ENCODE peak calls at places on chromosomes 16 and 17, in four cellular contexts. S is IMR-90, Z is K562, D is keratinocyte. B is an unnamed sample.
A peak's percentile ranks its signal among the peaks of the same experiment; 100 is the strongest.

GRCh38 chr17:16954541-16954940 is 17.4 kb downstream of the TNFRSF13B start:
- DNase-seq in D (no peak), Z (no peak), S (no peak), B (no peak)

GRCh38 chr17:4304417-4305027 is 40.7 kb upstream of the ANKFY1 start:
- DNase-seq in S (peak; percentile 31), D (no peak), Z (peak; percentile 55), B (peak; percentile 51)

GRCh38 chr17:63550816-63551639 is 751 bp downstream of the DCAF7 start:
- DNase-seq in Z (peak; percentile 49), S (peak; percentile 29), D (no peak), B (peak; percentile 59)

GRCh38 chr17:38918916-38919315 is 6.5 kb upstream of the LASP1NB start:
- DNase-seq in Z (no peak), D (no peak), S (no peak), B (no peak)

GRCh38 chr17:12256380-12256995 is 235.8 kb downstream of the MAP2K4 start:
- DNase-seq in S (peak; percentile 81), Z (peak; percentile 32), D (no peak), B (peak; percentile 39)

GRCh38 chr16:75289189-75289588 is 37.8 kb upstream of the BCAR1 start:
- DNase-seq in S (peak; percentile 39), Z (no peak), D (no peak), B (peak; percentile 88)

GRCh38 chr16:81610144-81610842 is 165.7 kb downstream of the CMIP start:
- DNase-seq in Z (no peak), D (no peak), S (peak; percentile 84), B (peak; percentile 77)

GRCh38 chr17:20091161-20092029 is 82.2 kb downstream of the SPECC1 start:
- DNase-seq in S (no peak), D (no peak), Z (no peak), B (no peak)

GRCh38 chr17:7523033-7523432 is 25.8 kb upstream of the TNFSF12 start:
- DNase-seq in D (no peak), S (no peak), Z (peak; percentile 15), B (peak; percentile 9)

GRCh38 chr17:64004218-64004770 is 6.1 kb downstream of the PRR29 start:
- DNase-seq in Z (no peak), S (no peak), D (no peak), B (no peak)

GRCh38 chr17:56144205-56144604 is 9.1 kb upstream of the ANKFN1 start:
- DNase-seq in S (no peak), Z (no peak), D (no peak), B (no peak)

GRCh38 chr17:82424001-82424862 is 5.8 kb upstream of the OGFOD3 start:
- DNase-seq in D (no peak), S (peak; percentile 32), Z (peak; percentile 55), B (no peak)

GRCh38 chr16:7888421-7888820 is 555.8 kb downstream of the RBFOX1 start:
- DNase-seq in D (no peak), Z (no peak), S (no peak), B (no peak)

GRCh38 chr17:79438045-79438444 is 172.8 kb downstream of the RBFOX3 start:
- DNase-seq in S (no peak), Z (no peak), D (no peak), B (no peak)

GRCh38 chr16:23280483-23280967 is 21.6 kb upstream of the SCNN1B start:
- DNase-seq in D (peak; percentile 49), Z (no peak), S (no peak), B (no peak)

GRCh38 chr17:45048795-45049563 is 2.5 kb downstream of the DCAKD start:
- DNase-seq in S (no peak), Z (no peak), D (no peak), B (no peak)

GRCh38 chr17:49254066-49254465 is 23.5 kb upstream of the PHOSPHO1 start:
- DNase-seq in S (no peak), D (no peak), Z (no peak), B (no peak)

GRCh38 chr16:73080931-73081330 is 33.0 kb upstream of the ZFHX3 start:
- DNase-seq in D (no peak), S (no peak), Z (no peak), B (no peak)

GRCh38 chr16:19710991-19711545 is 7.0 kb downstream of the KNOP1 start:
- DNase-seq in S (no peak), Z (no peak), D (no peak), B (no peak)

GRCh38 chr17:1104222-1104621 is 75.6 kb downstream of the ABR start:
- DNase-seq in Z (no peak), S (no peak), D (no peak), B (no peak)

GRCh38 chr16:1108299-1109252 is 12.5 kb upstream of the C1QTNF8 start:
- DNase-seq in D (no peak), Z (no peak), S (peak; percentile 0), B (no peak)

GRCh38 chr17:78180508-78180907 is 6.3 kb downstream of the TK1 start:
- DNase-seq in Z (no peak), D (no peak), S (no peak), B (no peak)

GRCh38 chr16:80056334-80056733 is 455.8 kb upstream of the MAF start:
- DNase-seq in Z (no peak), D (no peak), S (peak; percentile 20), B (no peak)

GRCh38 chr16:10992797-10993196 is 48.4 kb downstream of the CLEC16A start:
- DNase-seq in D (no peak), Z (peak; percentile 82), S (peak; percentile 93), B (peak; percentile 21)

GRCh38 chr17:13283606-13284005 is 265.8 kb upstream of the ELAC2 start:
- DNase-seq in D (no peak), Z (no peak), S (no peak), B (no peak)

GRCh38 chr17:78806451-78806850 is 24.4 kb upstream of the CYTH1 start:
- DNase-seq in Z (peak; percentile 23), D (no peak), S (no peak), B (no peak)

GRCh38 chr17:7282752-7283321 is 1.3 kb downstream of the SLC2A4 start:
- DNase-seq in D (no peak), Z (peak; percentile 44), S (no peak), B (no peak)

GRCh38 chr16:10876799-10877341 is at the start of gene CIITA:
- DNase-seq in S (peak; percentile 86), Z (peak; percentile 40), D (peak; percentile 76), B (no peak)

GRCh38 chr16:17970816-17971291 is 365.7 kb downstream of the NPIPA8 start:
- DNase-seq in D (no peak), Z (no peak), S (no peak), B (no peak)

GRCh38 chr16:27251561-27252205 is 16.9 kb downstream of the NSMCE1 start:
- DNase-seq in S (no peak), D (no peak), Z (no peak), B (no peak)

GRCh38 chr17:6699997-6700947 is 12.9 kb downstream of the SLC13A5 start:
- DNase-seq in D (no peak), S (no peak), Z (no peak), B (no peak)

GRCh38 chr17:63537001-63537400 is 13.3 kb upstream of the DCAF7 start:
- DNase-seq in Z (no peak), S (no peak), D (no peak), B (no peak)

GRCh38 chr17:29567362-29568330 is 809 bp upstream of the ABHD15 start:
- DNase-seq in S (peak; percentile 25), D (no peak), Z (peak; percentile 85), B (peak; percentile 46)

GRCh38 chr16:5502467-5502869 is 404.9 kb upstream of the EEF2KMT start:
- DNase-seq in D (no peak), S (no peak), Z (peak; percentile 49), B (no peak)

GRCh38 chr16:10876305-10876704 is 697 bp upstream of the CIITA start:
- DNase-seq in S (no peak), Z (no peak), D (no peak), B (no peak)

GRCh38 chr16:1097800-1098199 is 1.8 kb upstream of the C1QTNF8 start:
- DNase-seq in Z (no peak), D (no peak), S (no peak), B (no peak)

GRCh38 chr17:34259151-34259550 is 4.1 kb downstream of the CCL2 start:
- DNase-seq in S (peak; percentile 28), D (no peak), Z (no peak), B (peak; percentile 82)

DNA sequence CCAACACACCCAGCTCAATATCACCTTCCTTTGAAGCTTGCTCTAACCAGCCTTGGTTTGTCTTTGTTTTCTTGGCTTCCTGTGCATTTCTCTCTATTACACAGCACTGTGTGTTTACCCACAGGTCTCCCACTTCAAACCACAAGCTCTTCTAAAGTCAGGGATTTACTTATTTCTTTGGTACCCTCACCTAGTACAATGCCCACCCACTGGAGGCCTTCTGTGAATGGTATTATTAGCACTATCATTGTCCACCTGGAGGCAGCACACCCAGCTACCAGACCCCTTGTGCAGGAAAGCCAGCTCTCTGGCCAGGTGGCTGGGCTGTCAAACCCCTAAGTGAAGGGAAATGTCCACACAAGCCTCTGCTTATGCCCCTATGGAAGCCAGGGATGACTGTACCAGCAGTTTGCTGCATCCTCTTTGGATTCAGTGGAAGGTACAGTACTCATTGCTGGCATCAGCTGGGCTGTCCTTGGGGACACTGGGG is 9.4 kb upstream of the TOP2A start:
- DNase-seq in Z (no peak), S (no peak), D (no peak), B (no peak)
- H3K27ac ChIP-seq in Z (no peak overlapping the region), S (no peak overlapping the region), D (no peak overlapping the region), B (no peak overlapping the region)

DNA sequence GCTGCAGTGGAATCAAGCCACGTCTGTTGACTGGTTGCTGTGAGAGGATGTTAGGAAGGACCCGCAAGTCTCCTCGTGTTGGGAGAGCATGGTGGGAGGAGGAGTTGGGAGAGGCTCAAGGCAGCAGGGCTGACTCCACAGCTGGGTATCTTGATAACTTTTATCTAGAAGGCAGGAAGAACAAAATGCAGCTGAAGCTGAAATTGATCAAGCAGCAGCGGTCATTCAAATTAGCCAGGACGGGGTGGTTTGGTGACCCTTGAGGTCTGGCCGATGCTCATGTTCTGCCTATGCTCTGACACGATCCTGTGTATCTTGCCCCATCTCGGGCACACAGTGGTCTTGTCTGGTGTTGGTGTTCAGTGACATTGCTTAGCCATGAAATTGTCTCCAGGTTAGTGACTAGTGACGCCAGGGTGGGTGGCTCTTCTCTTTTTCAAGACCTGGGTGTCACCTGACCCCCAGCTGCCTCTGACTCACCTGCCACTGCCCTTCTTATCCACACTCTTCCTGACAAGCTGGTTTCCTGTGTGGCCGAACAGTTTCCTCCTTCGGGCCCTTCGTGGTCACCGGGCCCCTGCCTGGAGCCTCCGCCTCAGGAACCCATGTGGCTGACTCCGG is 19.1 kb downstream of the NPTX1 start:
- DNase-seq in S (no peak), Z (peak; percentile 52), D (no peak), B (no peak)
- H3K9me1 ChIP-seq in S (peaks cover 16% of the 10 kb centered on the region), Z (no peaks in the 10 kb centered on the region), D (no peaks in the 10 kb centered on the region), B (no peaks in the 10 kb centered on the region)

DNA sequence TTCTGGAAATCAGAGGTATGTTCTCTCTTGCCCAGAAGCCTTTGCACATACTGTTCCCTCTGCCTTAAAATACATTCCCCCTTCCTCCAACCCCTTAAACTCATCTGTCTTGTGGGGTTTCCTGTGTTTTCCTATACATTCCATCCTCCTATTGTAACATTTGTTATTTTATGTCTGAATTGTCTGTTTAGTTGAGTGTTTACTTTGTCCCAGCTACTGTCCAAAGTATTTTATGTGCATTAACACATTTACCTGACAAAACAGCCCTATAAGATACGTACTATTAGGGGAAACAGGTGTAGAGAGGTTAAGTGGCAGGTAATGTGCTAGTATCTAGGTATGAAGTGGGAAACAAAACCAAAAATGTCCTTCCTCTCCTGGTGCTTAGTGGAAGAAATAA is 42.1 kb downstream of the CHCT1 start:
- DNase-seq in D (no peak), S (no peak), Z (no peak), B (no peak)
- H3K27ac ChIP-seq in D (no peak overlapping the region), S (no peak overlapping the region), Z (no peak overlapping the region), B (no peak overlapping the region)

DNA sequence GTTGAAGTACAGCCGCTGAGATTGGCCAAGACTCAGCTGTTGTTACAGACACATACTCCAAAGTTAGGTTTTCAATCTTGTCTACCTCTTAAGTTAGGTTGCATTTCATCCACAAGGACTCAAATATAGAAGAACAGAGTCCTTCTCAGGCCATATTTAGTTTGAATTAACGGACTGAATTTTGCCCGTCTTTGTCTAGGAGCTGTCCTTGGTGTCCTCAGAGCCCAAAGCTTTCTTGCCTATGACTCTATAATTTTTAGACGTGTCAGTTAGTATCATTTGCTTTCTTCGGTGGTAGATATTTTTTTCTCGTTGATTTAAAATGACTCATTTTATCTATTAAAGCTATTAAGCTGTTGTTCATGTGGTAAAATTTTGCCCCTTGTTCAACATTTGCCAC is 403.2 kb downstream of the HS3ST3B1 start:
- DNase-seq in S (no peak), D (no peak), Z (no peak), B (no peak)
- H3K9me1 ChIP-seq in S (no peaks in the 10 kb centered on the region), D (no peaks in the 10 kb centered on the region), Z (no peaks in the 10 kb centered on the region), B (no peaks in the 10 kb centered on the region)

B was measured in endothelial cell of umbilical vein.